ENCODE peak calls at places on chromosomes 6 and 20, in six cellular contexts. P is A549, C is IMR-90, E is GM12878, G is HepG2, Z is H1. Q is an unnamed sample.

GRCh38 chr20:1718604-1719384 is 61.2 kb upstream of the SIRPG start:
- DNase-seq in P (peak), C (peak), E (no peak), G (no peak), Z (no peak), Q (peak)

GRCh38 chr6:34610819-34611477 is 54.8 kb upstream of the SPDEF start:
- DNase-seq in P (peak), C (peak), E (no peak), G (peak), Z (no peak), Q (peak)

GRCh38 chr20:62751551-62752150 is 43.0 kb downstream of the NTSR1 start:
- DNase-seq in P (no peak), C (no peak), E (no peak), G (no peak), Z (no peak), Q (no peak)

GRCh38 chr6:170052991-170053821 is 237.7 kb downstream of the DLL1 start:
- DNase-seq in P (no peak), C (no peak), E (no peak), G (no peak), Z (no peak), Q (no peak)

GRCh38 chr6:32971581-32972352 is 3.4 kb downstream of the BRD2 start:
- DNase-seq in P (peak), C (peak), E (peak), G (peak), Z (peak), Q (peak)

GRCh38 chr6:40299666-40300065 is 287.5 kb downstream of the LRFN2 start:
- DNase-seq in P (no peak), C (no peak), E (no peak), G (no peak), Z (no peak), Q (no peak)

GRCh38 chr20:4153661-4154238 is 138.4 kb upstream of the RNF24 start:
- DNase-seq in P (no peak), C (no peak), E (no peak), G (no peak), Z (no peak), Q (no peak)

GRCh38 chr6:80638222-80639055 is 532.0 kb downstream of the BCKDHB start:
- DNase-seq in P (peak), C (peak), E (peak), G (peak), Z (peak), Q (peak)

GRCh38 chr20:34163316-34163715 is 51.3 kb upstream of the EIF2S2 start:
- DNase-seq in P (no peak), C (no peak), E (no peak), G (no peak), Z (no peak), Q (no peak)

GRCh38 chr20:62822788-62823651 is 6.2 kb downstream of the COL9A3 start:
- DNase-seq in P (peak), C (peak), E (no peak), G (peak), Z (no peak), Q (peak)

DNA sequence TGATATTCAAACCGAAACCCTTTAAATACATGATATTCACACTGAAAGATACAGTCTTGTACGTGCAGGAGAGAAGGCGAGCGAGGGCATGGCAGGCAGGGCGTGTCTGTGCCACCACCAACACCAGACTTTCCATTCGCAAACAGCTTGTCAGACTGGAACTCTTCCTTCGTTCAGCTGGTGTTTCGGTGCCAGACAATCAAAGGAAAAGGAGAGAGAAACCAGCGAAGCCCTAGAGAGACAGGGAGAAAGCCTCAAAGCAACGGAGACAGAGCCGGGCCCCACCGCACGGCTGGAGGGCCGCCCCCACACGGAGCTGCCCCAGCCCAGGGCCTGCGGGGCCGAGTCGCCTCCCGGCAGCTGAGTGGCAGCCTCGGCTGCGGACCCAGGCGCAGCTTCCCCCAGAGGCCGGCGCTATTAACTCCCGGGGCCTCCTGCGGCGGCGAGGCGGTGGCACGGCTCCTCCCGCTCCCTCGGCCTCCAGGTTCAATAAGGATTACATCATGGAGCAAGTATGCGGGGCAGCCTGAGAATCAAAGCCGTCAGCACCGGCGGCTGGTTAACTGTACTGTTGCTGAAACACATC is 32.1 kb upstream of the NR2E1 start:
- DNase-seq in P (peak), C (peak), E (no peak), G (peak), Z (peak), Q (peak)
- TF ChIP-seq RAD21 in P (peak), C (no peak), E (no peak), G (peak), Z (no peak), Q (peak)

GRCh38 chr6:21537660-21538059 is 55.9 kb upstream of the SOX4 start:
- DNase-seq in P (no peak), C (no peak), E (no peak), G (no peak), Z (no peak), Q (no peak)
- TF ChIP-seq RAD21 in P (no peak), C (no peak), E (no peak), G (no peak), Z (no peak), Q (no peak)

GRCh38 chr6:105484238-105485161 is 81.6 kb upstream of the PREP start:
- DNase-seq in P (peak), C (peak), E (no peak), G (peak), Z (no peak), Q (peak)

GRCh38 chr6:105483492-105483891 is 80.6 kb upstream of the PREP start:
- DNase-seq in P (peak), C (peak), E (no peak), G (no peak), Z (no peak), Q (no peak)

GRCh38 chr6:105487040-105487787 is 84.3 kb upstream of the PREP start:
- DNase-seq in P (no peak), C (no peak), E (no peak), G (no peak), Z (no peak), Q (no peak)

GRCh38 chr6:105482956-105483355 is 80.1 kb upstream of the PREP start:
- DNase-seq in P (no peak), C (no peak), E (no peak), G (no peak), Z (no peak), Q (no peak)

DNA sequence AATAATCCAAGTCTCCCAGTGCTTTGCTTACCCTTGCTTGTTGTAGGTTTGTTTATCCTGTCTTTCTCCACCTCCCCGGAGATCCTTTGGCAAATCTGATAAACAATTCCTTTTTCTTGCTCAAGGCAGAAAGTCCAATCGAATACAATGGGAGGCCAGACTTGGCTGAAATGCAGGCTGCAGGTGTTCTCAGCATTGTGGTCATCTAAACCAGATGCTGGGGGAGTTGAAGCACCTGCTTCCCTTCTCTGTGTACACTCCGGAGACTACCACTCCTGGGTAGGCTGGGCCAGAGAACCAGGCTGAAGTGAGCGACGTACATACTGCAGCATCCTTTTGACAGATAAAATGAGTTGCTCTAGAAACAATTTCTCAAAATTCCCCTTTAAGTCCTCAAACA is 82.6 kb upstream of the PREP start:
- DNase-seq in P (no peak), C (no peak), E (no peak), G (no peak), Z (no peak), Q (no peak)
- TF ChIP-seq RAD21 in P (no peak), C (no peak), E (peak), G (no peak), Z (no peak), Q (no peak)

DNA sequence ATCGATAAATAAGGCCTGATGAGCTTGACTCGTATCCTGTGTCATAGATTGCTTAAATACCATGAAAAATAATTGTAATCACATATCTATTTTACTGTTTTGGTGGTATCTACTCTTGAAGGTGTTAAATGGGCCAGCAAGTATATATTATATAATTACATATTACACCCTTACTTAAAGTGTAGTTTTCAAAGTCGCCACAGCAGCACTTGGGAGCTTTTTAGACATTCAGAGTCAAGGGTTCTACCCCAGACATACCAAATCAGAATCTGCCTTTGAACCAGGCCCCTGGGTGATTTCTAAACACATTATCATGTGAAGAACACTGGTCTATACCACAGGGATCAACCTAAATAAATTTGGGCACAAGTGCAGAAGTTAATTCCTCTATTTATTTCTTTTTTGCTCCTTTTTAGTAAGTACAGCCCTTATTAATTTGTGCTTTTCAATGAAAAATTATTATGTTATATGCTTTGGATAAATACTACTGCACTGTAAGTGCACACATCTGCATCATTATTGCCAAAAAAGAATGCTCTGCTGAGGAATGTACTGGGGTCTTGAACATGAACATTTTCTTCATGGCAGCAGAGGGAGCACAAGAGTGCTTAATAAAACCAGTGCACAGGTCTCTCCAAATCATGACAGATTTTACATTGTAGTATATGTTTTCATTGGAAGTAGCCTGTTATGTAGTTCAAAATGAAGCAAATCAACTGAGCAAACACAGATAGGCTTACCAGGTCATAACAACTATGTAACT is 3.1 kb upstream of the ATXN1 start:
- DNase-seq in P (peak), C (peak), E (no peak), G (peak), Z (no peak), Q (no peak)
- TF ChIP-seq RAD21 in P (peak), C (peak), E (peak), G (peak), Z (peak), Q (peak)